ENCODE peak calls at places on chromosomes 4 and X, in nine cellular contexts. V is endothelial cell, C is foreskin fibroblast, G is WTC11, J is Peyer's patch, B is endodermal cell, X is thoracic aorta, H is tibial artery, M is lung. T is an unnamed sample.
A peak's percentile ranks its signal among the peaks of the same experiment; 100 is the strongest.

GRCh38 chr4:150582101-150582565 is at the start of gene MAB21L2:
- DNase-seq in C (no peak), H (no peak), J (no peak), G (no peak), V (peak; percentile 20), M (no peak), B (peak; percentile 66), X (no peak), T (no peak)

GRCh38 chrX:148958896-148959295 is 458.5 kb downstream of the AFF2 start:
- DNase-seq in J (no peak), X (no peak), G (no peak), C (no peak), M (no peak), V (no peak), B (no peak), H (no peak), T (no peak)

GRCh38 chr4:142474398-142475087 is 371.6 kb downstream of the INPP4B start:
- DNase-seq in B (no peak), C (peak; percentile 51), J (peak; percentile 55), V (no peak), X (no peak), G (no peak), M (no peak), H (no peak), T (peak; percentile 10)

GRCh38 chr4:90580271-90580825 is 453.2 kb downstream of the CCSER1 start:
- DNase-seq in V (no peak), M (no peak), G (peak; percentile 20), H (no peak), B (no peak), C (no peak), X (no peak), J (no peak), T (no peak)

GRCh38 chrX:7347465-7347864 is 199.5 kb upstream of the PUDP start:
- DNase-seq in X (no peak), C (no peak), J (no peak), G (no peak), M (no peak), H (no peak), B (no peak), V (no peak), T (no peak)

GRCh38 chr4:88949605-88950004 is 107.4 kb downstream of the FAM13A start:
- DNase-seq in X (no peak), V (no peak), G (no peak), M (no peak), B (no peak), C (no peak), H (no peak), J (no peak), T (no peak)

GRCh38 chrX:132044953-132045352 is 21.9 kb downstream of the STK26 start:
- DNase-seq in X (no peak), B (no peak), V (no peak), H (no peak), M (no peak), J (no peak), C (peak; percentile 4), G (no peak), T (no peak)

GRCh38 chr4:122831515-122832196 is 5.0 kb downstream of the FGF2 start:
- DNase-seq in V (no peak), B (no peak), M (no peak), C (peak; percentile 62), X (no peak), H (no peak), G (no peak), J (no peak), T (peak; percentile 33)

GRCh38 chr4:128135391-128135790 is 74.3 kb downstream of the LARP1B start:
- DNase-seq in C (no peak), B (no peak), M (no peak), J (no peak), V (no peak), X (no peak), G (no peak), H (no peak), T (no peak)

GRCh38 chr4:125573368-125573767 is 258.6 kb downstream of the FAT4 start:
- DNase-seq in M (no peak), C (no peak), J (no peak), B (no peak), V (no peak), H (no peak), G (no peak), X (no peak), T (no peak)

GRCh38 chr4:177632481-177632880 is 190.2 kb upstream of the AGA start:
- DNase-seq in V (no peak), X (no peak), B (no peak), M (no peak), J (no peak), H (no peak), G (no peak), C (no peak), T (no peak)

GRCh38 chrX:82585868-82586267 is 922.2 kb upstream of the POU3F4 start:
- DNase-seq in J (no peak), B (no peak), X (no peak), M (no peak), V (no peak), C (no peak), G (no peak), H (no peak), T (no peak)

GRCh38 chr4:38162240-38162784 is 202.1 kb downstream of the PTTG2 start:
- DNase-seq in H (no peak), C (peak; percentile 91), B (no peak), J (no peak), V (no peak), G (no peak), M (peak; percentile 31), X (no peak), T (peak; percentile 89)

GRCh38 chr4:165751882-165752281 is 121.2 kb upstream of the TLL1 start:
- DNase-seq in G (no peak), J (no peak), M (no peak), V (peak; percentile 22), B (no peak), H (no peak), C (no peak), X (no peak), T (no peak)

GRCh38 chr4:123397276-123398150 is 918 bp downstream of the SPRY1 start:
- DNase-seq in G (peak; percentile 66), B (peak; percentile 87), M (peak; percentile 47), C (peak; percentile 68), X (no peak), J (peak; percentile 76), V (peak; percentile 67), H (peak; percentile 57), T (no peak)

DNA sequence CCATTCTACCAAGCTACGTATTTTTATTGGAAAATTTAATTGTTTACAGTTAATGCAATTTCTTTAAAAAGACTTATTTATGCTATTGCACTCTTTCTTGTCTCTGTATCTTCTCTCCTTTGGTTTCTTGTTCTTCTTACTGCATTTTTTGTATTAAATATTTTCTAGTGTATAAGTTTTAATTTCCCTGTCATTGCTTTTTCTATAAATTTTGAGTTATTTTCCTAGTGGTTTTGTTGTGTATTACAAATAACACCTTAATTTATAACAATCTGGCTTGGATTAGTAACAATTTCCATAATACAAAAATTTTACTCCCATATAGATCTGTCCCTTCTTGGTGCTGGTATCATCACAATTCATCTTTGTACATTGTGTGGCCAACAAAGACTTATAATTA is 303.5 kb upstream of the SPOCK3 start:
- DNase-seq in X (no peak), B (no peak), M (no peak), V (no peak), H (no peak), J (no peak), G (no peak), C (no peak), T (no peak)
- TF ChIP-seq CTCF in X (no peak), B (peak; percentile 24), M (no peak), V (peak; percentile 42), H (no peak), J (no peak), G (no peak), C (no peak), T (no peak)

DNA sequence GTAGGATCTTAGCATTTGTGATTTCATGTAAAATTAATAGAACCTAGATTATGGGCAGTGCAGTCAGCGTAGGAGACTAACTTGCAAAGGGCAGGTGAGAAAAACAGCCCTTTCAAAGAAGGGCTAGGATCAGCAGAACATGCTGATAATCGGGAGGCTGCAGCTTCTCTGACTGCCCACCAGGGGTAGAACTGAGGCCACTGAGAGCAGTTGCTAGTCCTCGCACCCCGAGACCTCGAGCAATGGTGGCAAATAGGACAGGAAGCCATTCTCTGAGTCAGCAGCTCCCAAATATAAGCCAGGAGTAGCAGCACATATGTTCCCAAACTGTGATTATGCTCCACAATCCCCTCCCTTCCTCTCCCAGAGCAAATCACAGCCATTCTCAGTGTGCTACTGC is 186.4 kb downstream of the MSL3 start:
- DNase-seq in X (no peak), M (no peak), V (peak; percentile 38), G (peak; percentile 58), B (peak; percentile 85), H (no peak), J (no peak), C (peak; percentile 78), T (no peak)
- TF ChIP-seq CTCF in X (no peak), M (no peak), V (peak; percentile 38), G (no peak), B (peak; percentile 76), H (peak; percentile 4), J (no peak), C (peak; percentile 43), T (peak; percentile 67)

GRCh38 chr4:673349-674091 is 556 bp downstream of the ATP5ME start:
- DNase-seq in B (no peak), J (peak; percentile 80), V (peak; percentile 38), G (no peak), X (no peak), H (no peak), M (peak; percentile 52), C (peak; percentile 67), T (no peak)

GRCh38 chr4:675980-676870 is 1.9 kb downstream of the MYL5 start:
- DNase-seq in V (peak; percentile 3), G (no peak), H (no peak), X (no peak), J (no peak), C (no peak), B (no peak), M (no peak), T (no peak)

GRCh38 chr4:675036-675804 is 878 bp downstream of the MYL5 start:
- DNase-seq in J (no peak), H (no peak), X (no peak), M (no peak), B (no peak), G (no peak), V (peak; percentile 24), C (peak; percentile 48), T (no peak)

GRCh38 chr4:676871-677235 is 2.5 kb downstream of the MYL5 start:
- DNase-seq in J (no peak), B (no peak), G (no peak), H (no peak), M (no peak), X (no peak), V (peak; percentile 4), C (peak; percentile 12), T (no peak)

GRCh38 chr4:674172-675035 is at the start of the genes ATP5ME and MYL5:
- DNase-seq in J (peak; percentile 98), V (peak; percentile 97), M (peak; percentile 98), H (peak; percentile 95), B (peak; percentile 98), C (peak; percentile 98), G (peak; percentile 93), X (peak; percentile 90), T (peak; percentile 64)
- TF ChIP-seq CTCF in J (peak; percentile 98), V (peak; percentile 99), M (peak; percentile 67), H (peak; percentile 87), B (peak; percentile 98), C (peak; percentile 91), G (peak; percentile 94), X (peak; percentile 68), T (peak; percentile 89)

DNA sequence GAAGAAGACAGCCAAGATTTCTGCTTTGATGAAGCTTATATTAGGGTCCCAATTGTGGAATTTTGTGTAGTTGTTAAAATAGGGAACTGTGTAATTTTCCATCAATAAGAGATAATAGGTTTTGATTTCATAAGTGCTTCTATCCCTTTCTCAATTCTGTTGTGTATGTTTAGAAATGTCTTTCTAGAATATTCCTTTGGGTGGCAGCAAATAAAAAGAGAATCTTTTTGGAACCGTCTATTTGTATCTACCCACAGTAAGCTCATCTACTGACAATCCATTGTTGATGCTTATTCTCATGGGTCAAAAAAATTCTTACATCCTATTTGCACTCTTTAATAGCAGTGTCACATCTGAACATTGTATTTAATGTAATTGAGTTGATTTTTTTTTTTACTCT is 61.7 kb downstream of the TMA16 start:
- DNase-seq in B (no peak), G (no peak), H (no peak), V (no peak), X (no peak), M (no peak), C (no peak), J (no peak), T (no peak)
- TF ChIP-seq CTCF in B (peak; percentile 55), G (no peak), H (no peak), V (no peak), X (no peak), M (no peak), C (no peak), J (peak; percentile 16), T (no peak)

T was measured in epithelial cell of proximal tubule.